ENCODE peak calls at places on chromosomes 6 and 20, in eight cellular contexts. One of them, this sample, is unnamed.

GRCh38 chr6:135449246-135449645 is 48.3 kb downstream of the AHI1 start:
- DNase-seq in ovary: no peak
- DNase-seq in astrocyte: no peak
- DNase-seq in PC-9: no peak
- DNase-seq in C1 segment of cervical spinal cord: no peak
- DNase-seq in progenitor cell of endocrine pancreas: no peak
- DNase-seq in fibroblast of the aortic adventitia: no peak
- DNase-seq in COR-L47: no peak
- DNase-seq in this sample: no peak

GRCh38 chr6:9540126-9540525 is 874.7 kb downstream of the TFAP2A start:
- DNase-seq in PC-9: no peak
- DNase-seq in astrocyte: peak
- DNase-seq in progenitor cell of endocrine pancreas: no peak
- DNase-seq in C1 segment of cervical spinal cord: no peak
- DNase-seq in COR-L47: peak
- DNase-seq in ovary: no peak
- DNase-seq in fibroblast of the aortic adventitia: peak
- DNase-seq in this sample: no peak

GRCh38 chr6:112245511-112246203 is 8.7 kb downstream of the LAMA4 start:
- DNase-seq in ovary: no peak
- DNase-seq in PC-9: no peak
- DNase-seq in fibroblast of the aortic adventitia: peak
- DNase-seq in astrocyte: peak
- DNase-seq in C1 segment of cervical spinal cord: no peak
- DNase-seq in progenitor cell of endocrine pancreas: no peak
- DNase-seq in COR-L47: no peak
- DNase-seq in this sample: no peak

GRCh38 chr20:53677447-53678314 is 84.0 kb upstream of the ZNF217 start:
- DNase-seq in PC-9: no peak
- DNase-seq in progenitor cell of endocrine pancreas: no peak
- DNase-seq in COR-L47: no peak
- DNase-seq in C1 segment of cervical spinal cord: no peak
- DNase-seq in fibroblast of the aortic adventitia: peak
- DNase-seq in astrocyte: peak
- DNase-seq in ovary: no peak
- DNase-seq in this sample: peak

GRCh38 chr20:59253779-59254319 is 46.6 kb upstream of the EDN3 start:
- DNase-seq in C1 segment of cervical spinal cord: no peak
- DNase-seq in ovary: no peak
- DNase-seq in PC-9: no peak
- DNase-seq in COR-L47: no peak
- DNase-seq in progenitor cell of endocrine pancreas: no peak
- DNase-seq in fibroblast of the aortic adventitia: no peak
- DNase-seq in astrocyte: no peak
- DNase-seq in this sample: peak

GRCh38 chr20:33423141-33423834 is 20.3 kb downstream of the SNTA1 start:
- DNase-seq in PC-9: peak
- DNase-seq in progenitor cell of endocrine pancreas: no peak
- DNase-seq in astrocyte: peak
- DNase-seq in fibroblast of the aortic adventitia: peak
- DNase-seq in C1 segment of cervical spinal cord: no peak
- DNase-seq in ovary: no peak
- DNase-seq in COR-L47: no peak
- DNase-seq in this sample: peak

GRCh38 chr6:25971187-25971811 is 8.7 kb downstream of the TRIM38 start:
- DNase-seq in ovary: no peak
- DNase-seq in astrocyte: peak
- DNase-seq in COR-L47: no peak
- DNase-seq in PC-9: peak
- DNase-seq in progenitor cell of endocrine pancreas: no peak
- DNase-seq in C1 segment of cervical spinal cord: no peak
- DNase-seq in fibroblast of the aortic adventitia: peak
- DNase-seq in this sample: peak

GRCh38 chr6:167300902-167301425 is 9.8 kb downstream of the UNC93A start:
- DNase-seq in astrocyte: no peak
- DNase-seq in PC-9: no peak
- DNase-seq in C1 segment of cervical spinal cord: no peak
- DNase-seq in fibroblast of the aortic adventitia: no peak
- DNase-seq in COR-L47: no peak
- DNase-seq in progenitor cell of endocrine pancreas: no peak
- DNase-seq in ovary: no peak
- DNase-seq in this sample: no peak

GRCh38 chr6:151004415-151005024 is 139.0 kb downstream of the MTHFD1L start:
- DNase-seq in progenitor cell of endocrine pancreas: no peak
- DNase-seq in ovary: no peak
- DNase-seq in PC-9: peak
- DNase-seq in astrocyte: peak
- DNase-seq in C1 segment of cervical spinal cord: no peak
- DNase-seq in COR-L47: peak
- DNase-seq in fibroblast of the aortic adventitia: peak
- DNase-seq in this sample: no peak

GRCh38 chr6:151443449-151443848 is 8.5 kb downstream of the RMND1 start:
- DNase-seq in COR-L47: no peak
- DNase-seq in C1 segment of cervical spinal cord: no peak
- DNase-seq in ovary: no peak
- DNase-seq in fibroblast of the aortic adventitia: no peak
- DNase-seq in progenitor cell of endocrine pancreas: no peak
- DNase-seq in PC-9: no peak
- DNase-seq in astrocyte: no peak
- DNase-seq in this sample: no peak

GRCh38 chr20:3430376-3431069 is 23.1 kb upstream of the DNAAF9 start:
- DNase-seq in fibroblast of the aortic adventitia: no peak
- DNase-seq in astrocyte: peak
- DNase-seq in COR-L47: no peak
- DNase-seq in progenitor cell of endocrine pancreas: no peak
- DNase-seq in ovary: no peak
- DNase-seq in PC-9: no peak
- DNase-seq in C1 segment of cervical spinal cord: no peak
- DNase-seq in this sample: no peak

GRCh38 chr20:48618631-48619030 is 209.2 kb downstream of the PREX1 start:
- DNase-seq in PC-9: no peak
- DNase-seq in C1 segment of cervical spinal cord: no peak
- DNase-seq in astrocyte: no peak
- DNase-seq in COR-L47: no peak
- DNase-seq in ovary: peak
- DNase-seq in fibroblast of the aortic adventitia: no peak
- DNase-seq in progenitor cell of endocrine pancreas: no peak
- DNase-seq in this sample: no peak

GRCh38 chr20:64068381-64069208 is 5.6 kb downstream of the TCEA2 start:
- DNase-seq in COR-L47: peak
- DNase-seq in PC-9: no peak
- DNase-seq in ovary: no peak
- DNase-seq in fibroblast of the aortic adventitia: no peak
- DNase-seq in astrocyte: no peak
- DNase-seq in progenitor cell of endocrine pancreas: no peak
- DNase-seq in C1 segment of cervical spinal cord: no peak
- DNase-seq in this sample: no peak

GRCh38 chr6:27297857-27298730 is 14.0 kb downstream of the POM121L2 start:
- DNase-seq in astrocyte: peak
- DNase-seq in progenitor cell of endocrine pancreas: no peak
- DNase-seq in fibroblast of the aortic adventitia: peak
- DNase-seq in PC-9: peak
- DNase-seq in COR-L47: no peak
- DNase-seq in ovary: no peak
- DNase-seq in C1 segment of cervical spinal cord: no peak
- DNase-seq in this sample: no peak

GRCh38 chr6:31661867-31662723 is 1.5 kb upstream of the C6orf47 start:
- DNase-seq in PC-9: no peak
- DNase-seq in COR-L47: no peak
- DNase-seq in fibroblast of the aortic adventitia: no peak
- DNase-seq in astrocyte: no peak
- DNase-seq in ovary: no peak
- DNase-seq in progenitor cell of endocrine pancreas: no peak
- DNase-seq in C1 segment of cervical spinal cord: no peak
- DNase-seq in this sample: no peak

GRCh38 chr20:34637245-34638185 is 39.4 kb downstream of the PIGU start:
- DNase-seq in COR-L47: no peak
- DNase-seq in progenitor cell of endocrine pancreas: no peak
- DNase-seq in ovary: no peak
- DNase-seq in astrocyte: peak
- DNase-seq in PC-9: no peak
- DNase-seq in fibroblast of the aortic adventitia: peak
- DNase-seq in C1 segment of cervical spinal cord: peak
- DNase-seq in this sample: no peak

GRCh38 chr6:71228461-71229041 is 60.1 kb upstream of the OGFRL1 start:
- DNase-seq in C1 segment of cervical spinal cord: no peak
- DNase-seq in fibroblast of the aortic adventitia: peak
- DNase-seq in COR-L47: no peak
- DNase-seq in ovary: no peak
- DNase-seq in progenitor cell of endocrine pancreas: no peak
- DNase-seq in PC-9: no peak
- DNase-seq in astrocyte: peak
- DNase-seq in this sample: peak

GRCh38 chr6:113556775-113557174 is 300.4 kb upstream of the MARCKS start:
- DNase-seq in astrocyte: no peak
- DNase-seq in PC-9: no peak
- DNase-seq in fibroblast of the aortic adventitia: no peak
- DNase-seq in COR-L47: no peak
- DNase-seq in ovary: no peak
- DNase-seq in progenitor cell of endocrine pancreas: no peak
- DNase-seq in C1 segment of cervical spinal cord: no peak
- DNase-seq in this sample: no peak

GRCh38 chr6:28863607-28864320 is 60.0 kb downstream of the TRIM27 start:
- DNase-seq in PC-9: peak
- DNase-seq in astrocyte: peak
- DNase-seq in C1 segment of cervical spinal cord: peak
- DNase-seq in COR-L47: peak
- DNase-seq in ovary: peak
- DNase-seq in progenitor cell of endocrine pancreas: peak
- DNase-seq in fibroblast of the aortic adventitia: peak
- DNase-seq in this sample: peak

GRCh38 chr6:35025241-35026188 is 115.6 kb downstream of the TCP11 start:
- DNase-seq in ovary: no peak
- DNase-seq in astrocyte: no peak
- DNase-seq in PC-9: no peak
- DNase-seq in COR-L47: no peak
- DNase-seq in fibroblast of the aortic adventitia: no peak
- DNase-seq in progenitor cell of endocrine pancreas: no peak
- DNase-seq in C1 segment of cervical spinal cord: no peak
- DNase-seq in this sample: no peak

GRCh38 chr6:57421503-57421902 is 104.1 kb downstream of the PRIM2 start:
- DNase-seq in ovary: no peak
- DNase-seq in COR-L47: no peak
- DNase-seq in C1 segment of cervical spinal cord: no peak
- DNase-seq in PC-9: no peak
- DNase-seq in progenitor cell of endocrine pancreas: no peak
- DNase-seq in fibroblast of the aortic adventitia: peak
- DNase-seq in astrocyte: no peak
- DNase-seq in this sample: no peak

GRCh38 chr6:15462717-15463525 is 199.9 kb downstream of the DTNBP1 start:
- DNase-seq in progenitor cell of endocrine pancreas: no peak
- DNase-seq in ovary: no peak
- DNase-seq in PC-9: no peak
- DNase-seq in C1 segment of cervical spinal cord: no peak
- DNase-seq in COR-L47: no peak
- DNase-seq in fibroblast of the aortic adventitia: peak
- DNase-seq in astrocyte: peak
- DNase-seq in this sample: no peak

GRCh38 chr6:11121851-11122250 is 10.3 kb upstream of the ERVFRD-1 start:
- DNase-seq in astrocyte: peak
- DNase-seq in ovary: no peak
- DNase-seq in COR-L47: no peak
- DNase-seq in progenitor cell of endocrine pancreas: no peak
- DNase-seq in fibroblast of the aortic adventitia: peak
- DNase-seq in C1 segment of cervical spinal cord: no peak
- DNase-seq in PC-9: no peak
- DNase-seq in this sample: no peak

GRCh38 chr20:45340236-45340847 is 7.9 kb downstream of the SDC4 start:
- DNase-seq in ovary: no peak
- DNase-seq in PC-9: peak
- DNase-seq in progenitor cell of endocrine pancreas: no peak
- DNase-seq in fibroblast of the aortic adventitia: no peak
- DNase-seq in C1 segment of cervical spinal cord: no peak
- DNase-seq in COR-L47: no peak
- DNase-seq in astrocyte: no peak
- DNase-seq in this sample: no peak

GRCh38 chr6:138972226-138972665 is 15.8 kb downstream of the REPS1 start:
- DNase-seq in C1 segment of cervical spinal cord: no peak
- DNase-seq in ovary: no peak
- DNase-seq in COR-L47: no peak
- DNase-seq in astrocyte: peak
- DNase-seq in PC-9: no peak
- DNase-seq in progenitor cell of endocrine pancreas: no peak
- DNase-seq in fibroblast of the aortic adventitia: peak
- DNase-seq in this sample: no peak

GRCh38 chr20:29878281-29878741 is 1379.2 kb upstream of the DEFB115 start:
- DNase-seq in ovary: no peak
- DNase-seq in fibroblast of the aortic adventitia: no peak
- DNase-seq in PC-9: peak
- DNase-seq in astrocyte: no peak
- DNase-seq in C1 segment of cervical spinal cord: no peak
- DNase-seq in COR-L47: peak
- DNase-seq in progenitor cell of endocrine pancreas: no peak
- DNase-seq in this sample: no peak

GRCh38 chr6:145727817-145728388 is 7.4 kb downstream of the EPM2A start:
- DNase-seq in progenitor cell of endocrine pancreas: no peak
- DNase-seq in PC-9: no peak
- DNase-seq in astrocyte: no peak
- DNase-seq in COR-L47: no peak
- DNase-seq in ovary: no peak
- DNase-seq in C1 segment of cervical spinal cord: no peak
- DNase-seq in fibroblast of the aortic adventitia: no peak
- DNase-seq in this sample: no peak

GRCh38 chr6:74073896-74074295 is 377.9 kb downstream of the CD109 start:
- DNase-seq in progenitor cell of endocrine pancreas: no peak
- DNase-seq in COR-L47: no peak
- DNase-seq in ovary: no peak
- DNase-seq in fibroblast of the aortic adventitia: peak
- DNase-seq in PC-9: no peak
- DNase-seq in C1 segment of cervical spinal cord: no peak
- DNase-seq in astrocyte: peak
- DNase-seq in this sample: no peak

GRCh38 chr6:26020291-26020982 is 57.8 kb downstream of the TRIM38 start:
- DNase-seq in astrocyte: peak
- DNase-seq in fibroblast of the aortic adventitia: peak
- DNase-seq in PC-9: peak
- DNase-seq in C1 segment of cervical spinal cord: peak
- DNase-seq in COR-L47: peak
- DNase-seq in ovary: peak
- DNase-seq in progenitor cell of endocrine pancreas: peak
- DNase-seq in this sample: peak

GRCh38 chr6:111799576-111800467 is 73.4 kb downstream of the FYN start:
- DNase-seq in ovary: no peak
- DNase-seq in progenitor cell of endocrine pancreas: no peak
- DNase-seq in astrocyte: no peak
- DNase-seq in PC-9: no peak
- DNase-seq in C1 segment of cervical spinal cord: no peak
- DNase-seq in COR-L47: no peak
- DNase-seq in fibroblast of the aortic adventitia: no peak
- DNase-seq in this sample: no peak

GRCh38 chr6:63346217-63346834 is 26.5 kb upstream of the LGSN start:
- DNase-seq in COR-L47: no peak
- DNase-seq in ovary: no peak
- DNase-seq in progenitor cell of endocrine pancreas: no peak
- DNase-seq in C1 segment of cervical spinal cord: no peak
- DNase-seq in astrocyte: no peak
- DNase-seq in PC-9: no peak
- DNase-seq in fibroblast of the aortic adventitia: no peak
- DNase-seq in this sample: no peak

GRCh38 chr6:43891072-43891870 is 121.3 kb downstream of the VEGFA start:
- DNase-seq in progenitor cell of endocrine pancreas: no peak
- DNase-seq in astrocyte: no peak
- DNase-seq in ovary: no peak
- DNase-seq in COR-L47: peak
- DNase-seq in PC-9: no peak
- DNase-seq in fibroblast of the aortic adventitia: no peak
- DNase-seq in C1 segment of cervical spinal cord: no peak
- DNase-seq in this sample: peak

GRCh38 chr6:157273756-157274088 is 49.6 kb downstream of the TMEM242 start:
- DNase-seq in astrocyte: no peak
- DNase-seq in COR-L47: peak
- DNase-seq in ovary: peak
- DNase-seq in PC-9: peak
- DNase-seq in fibroblast of the aortic adventitia: no peak
- DNase-seq in C1 segment of cervical spinal cord: no peak
- DNase-seq in progenitor cell of endocrine pancreas: no peak
- DNase-seq in this sample: peak

GRCh38 chr6:83096791-83097190 is 29.3 kb downstream of the DOP1A start:
- DNase-seq in COR-L47: no peak
- DNase-seq in PC-9: no peak
- DNase-seq in ovary: no peak
- DNase-seq in C1 segment of cervical spinal cord: no peak
- DNase-seq in fibroblast of the aortic adventitia: peak
- DNase-seq in astrocyte: peak
- DNase-seq in progenitor cell of endocrine pancreas: no peak
- DNase-seq in this sample: no peak